ENCODE peak calls at places on chromosomes 5 and 9, in six cellular contexts. One of them, this sample, is unnamed.

GRCh38 chr5:77168187-77168883 is 42.1 kb upstream of the PDE8B start:
- DNase-seq in T-cell: no peak
- DNase-seq in CD8-positive, alpha-beta T cell: no peak
- DNase-seq in left colon: peak
- DNase-seq in stimulated activated CD8-positive, alpha-beta memory T cell treated with anti-CD3 and anti-CD28 coated beads, Interleukin-2, amount 100 ng/mL, for 48 hours: no peak
- DNase-seq in GM03348: peak
- DNase-seq in this sample: no peak

GRCh38 chr5:35956429-35956828 is 18.0 kb upstream of the CAPSL start:
- DNase-seq in T-cell: no peak
- DNase-seq in CD8-positive, alpha-beta T cell: no peak
- DNase-seq in left colon: no peak
- DNase-seq in stimulated activated CD8-positive, alpha-beta memory T cell treated with anti-CD3 and anti-CD28 coated beads, Interleukin-2, amount 100 ng/mL, for 48 hours: no peak
- DNase-seq in GM03348: no peak
- DNase-seq in this sample: no peak

GRCh38 chr9:118652935-118653334 is 716.3 kb downstream of the BRINP1 start:
- DNase-seq in T-cell: no peak
- DNase-seq in CD8-positive, alpha-beta T cell: no peak
- DNase-seq in left colon: no peak
- DNase-seq in stimulated activated CD8-positive, alpha-beta memory T cell treated with anti-CD3 and anti-CD28 coated beads, Interleukin-2, amount 100 ng/mL, for 48 hours: no peak
- DNase-seq in GM03348: no peak
- DNase-seq in this sample: no peak

GRCh38 chr5:15834596-15835245 is 334.7 kb downstream of the FBXL7 start:
- DNase-seq in T-cell: no peak
- DNase-seq in CD8-positive, alpha-beta T cell: no peak
- DNase-seq in left colon: no peak
- DNase-seq in stimulated activated CD8-positive, alpha-beta memory T cell treated with anti-CD3 and anti-CD28 coated beads, Interleukin-2, amount 100 ng/mL, for 48 hours: no peak
- DNase-seq in GM03348: peak
- DNase-seq in this sample: no peak

GRCh38 chr9:104091708-104092107 is 2.4 kb upstream of the SMC2 start:
- DNase-seq in T-cell: no peak
- DNase-seq in CD8-positive, alpha-beta T cell: no peak
- DNase-seq in left colon: no peak
- DNase-seq in stimulated activated CD8-positive, alpha-beta memory T cell treated with anti-CD3 and anti-CD28 coated beads, Interleukin-2, amount 100 ng/mL, for 48 hours: no peak
- DNase-seq in GM03348: no peak
- DNase-seq in this sample: peak

GRCh38 chr9:104028827-104029226 is 65.3 kb upstream of the SMC2 start:
- DNase-seq in T-cell: no peak
- DNase-seq in CD8-positive, alpha-beta T cell: no peak
- DNase-seq in left colon: no peak
- DNase-seq in stimulated activated CD8-positive, alpha-beta memory T cell treated with anti-CD3 and anti-CD28 coated beads, Interleukin-2, amount 100 ng/mL, for 48 hours: no peak
- DNase-seq in GM03348: no peak
- DNase-seq in this sample: no peak

GRCh38 chr5:4990017-4990416 is 150.1 kb upstream of the ADAMTS16 start:
- DNase-seq in T-cell: no peak
- DNase-seq in CD8-positive, alpha-beta T cell: no peak
- DNase-seq in left colon: no peak
- DNase-seq in stimulated activated CD8-positive, alpha-beta memory T cell treated with anti-CD3 and anti-CD28 coated beads, Interleukin-2, amount 100 ng/mL, for 48 hours: no peak
- DNase-seq in GM03348: no peak
- DNase-seq in this sample: no peak

GRCh38 chr9:137787376-137787775 is 90.2 kb upstream of the CACNA1B start:
- DNase-seq in T-cell: no peak
- DNase-seq in CD8-positive, alpha-beta T cell: no peak
- DNase-seq in left colon: no peak
- DNase-seq in stimulated activated CD8-positive, alpha-beta memory T cell treated with anti-CD3 and anti-CD28 coated beads, Interleukin-2, amount 100 ng/mL, for 48 hours: no peak
- DNase-seq in GM03348: no peak
- DNase-seq in this sample: no peak

GRCh38 chr5:766666-767431 is 17.7 kb downstream of the ZDHHC11B start:
- DNase-seq in T-cell: no peak
- DNase-seq in CD8-positive, alpha-beta T cell: no peak
- DNase-seq in left colon: peak
- DNase-seq in stimulated activated CD8-positive, alpha-beta memory T cell treated with anti-CD3 and anti-CD28 coated beads, Interleukin-2, amount 100 ng/mL, for 48 hours: no peak
- DNase-seq in GM03348: peak
- DNase-seq in this sample: no peak

GRCh38 chr5:124866355-124867063 is 120.1 kb upstream of the ZNF608 start:
- DNase-seq in T-cell: no peak
- DNase-seq in CD8-positive, alpha-beta T cell: no peak
- DNase-seq in left colon: no peak
- DNase-seq in stimulated activated CD8-positive, alpha-beta memory T cell treated with anti-CD3 and anti-CD28 coated beads, Interleukin-2, amount 100 ng/mL, for 48 hours: no peak
- DNase-seq in GM03348: no peak
- DNase-seq in this sample: no peak

GRCh38 chr5:140988036-140988997 is 22.0 kb downstream of the PCDHAC2 start:
- DNase-seq in T-cell: no peak
- DNase-seq in CD8-positive, alpha-beta T cell: no peak
- DNase-seq in left colon: no peak
- DNase-seq in stimulated activated CD8-positive, alpha-beta memory T cell treated with anti-CD3 and anti-CD28 coated beads, Interleukin-2, amount 100 ng/mL, for 48 hours: no peak
- DNase-seq in GM03348: no peak
- DNase-seq in this sample: no peak

GRCh38 chr5:60522299-60522915 is 177.6 kb downstream of the DEPDC1B start:
- DNase-seq in T-cell: no peak
- DNase-seq in CD8-positive, alpha-beta T cell: no peak
- DNase-seq in left colon: no peak
- DNase-seq in stimulated activated CD8-positive, alpha-beta memory T cell treated with anti-CD3 and anti-CD28 coated beads, Interleukin-2, amount 100 ng/mL, for 48 hours: no peak
- DNase-seq in GM03348: no peak
- DNase-seq in this sample: peak

GRCh38 chr5:68949256-68949655 is 144.6 kb upstream of the SLC30A5 start:
- DNase-seq in T-cell: no peak
- DNase-seq in CD8-positive, alpha-beta T cell: no peak
- DNase-seq in left colon: no peak
- DNase-seq in stimulated activated CD8-positive, alpha-beta memory T cell treated with anti-CD3 and anti-CD28 coated beads, Interleukin-2, amount 100 ng/mL, for 48 hours: no peak
- DNase-seq in GM03348: no peak
- DNase-seq in this sample: no peak

GRCh38 chr9:96014078-96014477 is 138.6 kb downstream of the ERCC6L2 start:
- DNase-seq in T-cell: peak
- DNase-seq in CD8-positive, alpha-beta T cell: peak
- DNase-seq in left colon: no peak
- DNase-seq in stimulated activated CD8-positive, alpha-beta memory T cell treated with anti-CD3 and anti-CD28 coated beads, Interleukin-2, amount 100 ng/mL, for 48 hours: no peak
- DNase-seq in GM03348: no peak
- DNase-seq in this sample: no peak

GRCh38 chr9:96619109-96619435 is 571 bp downstream of the CDC14B start:
- DNase-seq in T-cell: no peak
- DNase-seq in CD8-positive, alpha-beta T cell: no peak
- DNase-seq in left colon: no peak
- DNase-seq in stimulated activated CD8-positive, alpha-beta memory T cell treated with anti-CD3 and anti-CD28 coated beads, Interleukin-2, amount 100 ng/mL, for 48 hours: no peak
- DNase-seq in GM03348: no peak
- DNase-seq in this sample: no peak

GRCh38 chr5:157024213-157024959 is 34.5 kb downstream of the HAVCR1 start:
- DNase-seq in T-cell: no peak
- DNase-seq in CD8-positive, alpha-beta T cell: no peak
- DNase-seq in left colon: no peak
- DNase-seq in stimulated activated CD8-positive, alpha-beta memory T cell treated with anti-CD3 and anti-CD28 coated beads, Interleukin-2, amount 100 ng/mL, for 48 hours: no peak
- DNase-seq in GM03348: no peak
- DNase-seq in this sample: no peak

GRCh38 chr9:95561913-95562312 is 45.1 kb upstream of the PTCH1 start:
- DNase-seq in T-cell: no peak
- DNase-seq in CD8-positive, alpha-beta T cell: no peak
- DNase-seq in left colon: no peak
- DNase-seq in stimulated activated CD8-positive, alpha-beta memory T cell treated with anti-CD3 and anti-CD28 coated beads, Interleukin-2, amount 100 ng/mL, for 48 hours: no peak
- DNase-seq in GM03348: no peak
- DNase-seq in this sample: no peak

GRCh38 chr5:16539169-16539666 is 73.6 kb upstream of the ZNF622 start:
- DNase-seq in T-cell: no peak
- DNase-seq in CD8-positive, alpha-beta T cell: no peak
- DNase-seq in left colon: peak
- DNase-seq in stimulated activated CD8-positive, alpha-beta memory T cell treated with anti-CD3 and anti-CD28 coated beads, Interleukin-2, amount 100 ng/mL, for 48 hours: no peak
- DNase-seq in GM03348: peak
- DNase-seq in this sample: no peak

GRCh38 chr9:21607576-21607975 is 125.5 kb upstream of the IFNE start:
- DNase-seq in T-cell: no peak
- DNase-seq in CD8-positive, alpha-beta T cell: no peak
- DNase-seq in left colon: no peak
- DNase-seq in stimulated activated CD8-positive, alpha-beta memory T cell treated with anti-CD3 and anti-CD28 coated beads, Interleukin-2, amount 100 ng/mL, for 48 hours: no peak
- DNase-seq in GM03348: no peak
- DNase-seq in this sample: no peak

GRCh38 chr9:14671327-14671840 is 21.8 kb downstream of the ZDHHC21 start:
- DNase-seq in T-cell: no peak
- DNase-seq in CD8-positive, alpha-beta T cell: no peak
- DNase-seq in left colon: no peak
- DNase-seq in stimulated activated CD8-positive, alpha-beta memory T cell treated with anti-CD3 and anti-CD28 coated beads, Interleukin-2, amount 100 ng/mL, for 48 hours: no peak
- DNase-seq in GM03348: peak
- DNase-seq in this sample: no peak

GRCh38 chr9:76926324-76926731 is 20.4 kb upstream of the PRUNE2 start:
- DNase-seq in T-cell: no peak
- DNase-seq in CD8-positive, alpha-beta T cell: no peak
- DNase-seq in left colon: no peak
- DNase-seq in stimulated activated CD8-positive, alpha-beta memory T cell treated with anti-CD3 and anti-CD28 coated beads, Interleukin-2, amount 100 ng/mL, for 48 hours: no peak
- DNase-seq in GM03348: peak
- DNase-seq in this sample: no peak

GRCh38 chr9:120257483-120257882 is 322.5 kb downstream of the CDK5RAP2 start:
- DNase-seq in T-cell: no peak
- DNase-seq in CD8-positive, alpha-beta T cell: no peak
- DNase-seq in left colon: no peak
- DNase-seq in stimulated activated CD8-positive, alpha-beta memory T cell treated with anti-CD3 and anti-CD28 coated beads, Interleukin-2, amount 100 ng/mL, for 48 hours: no peak
- DNase-seq in GM03348: no peak
- DNase-seq in this sample: no peak

This sample was measured in GM13977.